ENCODE peak calls at places on chromosomes 16 and 17, in seven cellular contexts. J is adrenal gland, K is spleen, M is IMR-90, R is upper lobe of left lung, X is stomach, S is heart left ventricle. Q is an unnamed sample.

GRCh38 chr16:88722784-88723506 is 16.6 kb downstream of the CTU2 start:
- DNase-seq in K (no peak), M (no peak), S (no peak), X (no peak), J (no peak), R (peak), Q (no peak)

GRCh38 chr17:39757931-39758873 is 20.5 kb downstream of the GRB7 start:
- DNase-seq in S (no peak), M (no peak), X (no peak), R (no peak), J (no peak), K (no peak), Q (no peak)

GRCh38 chr16:56941856-56942331 is 10.0 kb downstream of the HERPUD1 start:
- DNase-seq in M (no peak), K (peak), J (no peak), S (no peak), X (no peak), R (no peak), Q (no peak)

GRCh38 chr17:50062323-50063243 is 6.7 kb downstream of the ITGA3 start:
- DNase-seq in M (peak), X (peak), K (peak), S (peak), J (peak), R (peak), Q (peak)

GRCh38 chr16:27918755-27919154 is 144.8 kb downstream of the GSG1L start:
- DNase-seq in J (no peak), X (no peak), R (no peak), K (no peak), M (peak), S (no peak), Q (no peak)

GRCh38 chr16:67613808-67614207 is 31.1 kb upstream of the CARMIL2 start:
- DNase-seq in S (no peak), J (no peak), R (no peak), M (no peak), X (no peak), K (no peak), Q (no peak)

GRCh38 chr16:1828645-1829410 is 1.8 kb downstream of the FAHD1 start:
- DNase-seq in J (no peak), X (no peak), S (no peak), R (no peak), M (no peak), K (no peak), Q (no peak)

GRCh38 chr16:1037934-1038257 is 34.7 kb upstream of the SSTR5 start:
- DNase-seq in S (no peak), R (no peak), J (no peak), M (no peak), X (no peak), K (no peak), Q (no peak)

DNA sequence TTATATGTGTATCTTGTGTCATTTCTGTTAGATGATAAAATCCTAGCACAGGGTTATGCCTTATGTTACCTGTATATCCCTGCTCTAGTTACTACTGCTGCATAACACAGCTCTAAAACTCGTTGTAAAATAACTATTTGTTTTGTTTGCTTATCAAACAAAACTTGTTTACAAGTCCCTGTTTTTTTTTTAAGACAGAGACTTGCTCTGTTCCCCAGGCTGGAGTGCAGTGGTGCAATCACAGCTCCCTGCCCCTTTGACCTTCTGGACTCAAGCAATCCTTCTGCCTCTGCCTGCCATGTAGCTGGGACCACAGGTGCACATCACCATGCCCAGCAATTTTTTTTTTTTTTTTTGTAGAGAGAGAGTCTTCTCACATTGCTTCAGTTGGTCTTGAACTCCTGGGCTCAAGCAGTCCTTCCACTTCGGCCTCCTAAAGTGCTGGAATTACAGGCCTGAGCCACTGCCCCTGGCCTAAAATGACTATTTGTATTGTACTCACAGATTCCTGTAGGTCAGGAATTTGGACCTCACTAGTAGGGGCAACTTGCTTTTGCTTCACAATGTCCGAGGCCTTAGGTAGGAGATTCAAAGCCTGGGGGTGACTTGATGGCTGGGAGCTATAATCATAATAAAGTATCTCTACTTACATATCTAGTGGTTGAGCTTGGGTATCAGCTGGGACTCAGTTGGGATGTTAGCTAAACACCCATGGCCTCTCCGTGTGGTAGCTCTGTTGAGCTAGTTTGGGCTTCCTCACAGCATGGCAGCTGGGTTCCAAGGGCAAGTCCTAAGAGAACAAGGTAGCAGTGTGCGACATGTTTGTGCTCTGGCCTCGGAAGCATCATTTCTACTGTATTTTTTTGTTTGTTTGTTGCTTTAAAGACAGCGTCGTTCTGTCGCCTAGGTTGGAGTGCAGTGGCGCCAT is 12.6 kb downstream of the DUSP14 start:
- DNase-seq in J (no peak), R (no peak), X (no peak), S (no peak), M (no peak), K (no peak), Q (no peak)
- H3K27ac ChIP-seq in J (no peak), R (no peak), X (no peak), S (no peak), M (no peak), K (no peak), Q (no peak)

DNA sequence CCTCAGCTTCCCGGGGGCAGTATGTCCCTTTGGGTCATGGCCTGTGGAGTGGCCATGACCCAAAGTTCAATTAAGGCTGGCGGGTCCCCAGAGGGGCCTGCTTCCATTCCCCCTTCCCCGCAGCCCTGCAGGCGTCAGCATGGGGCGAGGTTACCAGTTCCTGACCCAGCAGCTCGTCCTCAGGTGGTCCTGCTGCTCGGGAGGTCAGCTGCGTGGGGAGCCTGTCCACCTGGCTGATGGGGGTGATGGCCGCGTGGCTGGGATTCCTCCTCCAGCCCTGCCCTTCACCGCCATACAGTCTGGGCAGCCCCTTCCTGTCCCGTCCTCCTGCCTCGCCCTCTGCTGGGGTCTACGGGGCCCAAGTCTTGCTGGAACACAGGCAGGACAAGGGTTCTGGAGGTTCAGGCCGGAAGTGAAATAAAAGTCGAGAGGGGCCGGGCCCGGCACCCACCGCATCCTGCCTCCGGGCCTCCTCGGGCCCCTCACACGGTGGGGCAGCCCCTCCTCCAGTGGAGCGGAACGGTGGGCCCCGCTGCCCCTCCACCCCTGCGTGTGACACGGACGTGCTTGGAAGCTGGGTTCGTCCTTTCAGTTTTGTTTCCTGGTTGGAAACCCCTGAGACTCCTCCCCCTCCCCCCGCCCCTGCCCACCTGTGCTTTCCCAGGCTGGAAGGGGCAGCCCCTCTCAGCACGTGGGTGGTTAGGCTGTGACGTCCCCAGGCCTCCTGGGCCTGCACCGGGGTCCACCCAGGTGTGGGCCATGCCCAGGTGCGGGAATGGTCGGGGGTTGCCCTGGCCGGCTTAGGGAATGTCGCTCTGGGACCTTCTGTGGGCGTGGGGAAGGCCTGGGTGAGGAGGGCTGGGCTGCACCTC is 6.8 kb downstream of the UBALD2 start:
- DNase-seq in J (no peak), R (peak), M (no peak), X (peak), K (peak), S (no peak), Q (peak)
- H3K4me3 ChIP-seq in J (no peak), R (no peak), M (no peak), X (peak), K (peak), S (no peak), Q (no peak)

GRCh38 chr16:13919330-13919682 is 648 bp upstream of the ERCC4 start:
- DNase-seq in X (no peak), J (no peak), M (peak), S (no peak), R (no peak), K (no peak), Q (no peak)

GRCh38 chr16:13923703-13924298 is 3.8 kb downstream of the ERCC4 start:
- DNase-seq in R (no peak), M (peak), K (no peak), S (no peak), X (no peak), J (no peak), Q (no peak)

GRCh38 chr16:13921328-13921727 is 1.4 kb downstream of the ERCC4 start:
- DNase-seq in K (no peak), S (no peak), M (no peak), R (no peak), X (no peak), J (no peak), Q (no peak)

GRCh38 chr16:13920510-13920818 is 510 bp downstream of the ERCC4 start:
- DNase-seq in X (no peak), J (no peak), K (no peak), M (no peak), R (no peak), S (peak), Q (no peak)

DNA sequence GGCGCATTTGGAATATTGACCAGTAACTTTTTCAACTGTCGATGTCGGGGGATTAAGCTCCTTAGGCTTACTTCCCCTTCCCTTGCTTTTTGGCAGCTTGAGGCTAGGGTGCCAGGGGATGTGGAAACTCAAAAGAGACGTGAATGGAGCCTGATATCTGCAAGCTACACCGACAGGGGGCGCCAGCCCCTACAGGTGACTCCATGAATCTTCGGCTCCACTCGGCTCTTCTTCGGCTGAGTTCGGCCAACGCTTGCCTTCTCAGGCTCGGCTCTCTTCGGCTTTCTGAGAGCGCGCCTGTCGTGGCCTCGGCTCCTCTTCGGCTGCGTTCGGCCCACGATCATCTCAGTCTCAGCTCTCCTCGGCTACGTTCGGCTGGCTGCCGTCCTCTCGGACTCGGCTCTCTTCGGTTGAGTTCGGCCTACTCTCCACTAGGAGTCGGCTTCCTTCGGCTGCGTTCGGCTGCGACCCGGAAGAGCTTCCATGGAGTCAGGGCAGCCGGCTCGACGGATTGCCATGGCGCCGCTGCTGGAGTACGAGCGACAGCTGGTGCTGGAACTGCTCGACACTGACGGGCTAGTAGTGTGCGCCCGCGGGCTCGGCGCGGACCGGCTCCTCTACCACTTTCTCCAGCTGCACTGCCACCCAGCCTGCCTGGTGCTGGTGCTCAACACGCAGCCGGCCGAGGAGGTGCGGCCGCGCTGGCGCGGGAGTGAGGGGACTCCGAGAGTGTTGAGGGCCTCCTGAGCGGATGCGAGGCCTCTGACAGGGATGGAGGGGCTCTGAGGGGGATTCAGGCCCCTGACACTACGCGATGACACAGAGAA is at the start of gene ERCC4:
- DNase-seq in M (peak), J (peak), S (peak), X (peak), R (peak), K (peak), Q (peak)
- TF ChIP-seq POLR2A in M (peak), J (peak), S (no peak), X (no peak), R (no peak), K (peak), Q (peak)

DNA sequence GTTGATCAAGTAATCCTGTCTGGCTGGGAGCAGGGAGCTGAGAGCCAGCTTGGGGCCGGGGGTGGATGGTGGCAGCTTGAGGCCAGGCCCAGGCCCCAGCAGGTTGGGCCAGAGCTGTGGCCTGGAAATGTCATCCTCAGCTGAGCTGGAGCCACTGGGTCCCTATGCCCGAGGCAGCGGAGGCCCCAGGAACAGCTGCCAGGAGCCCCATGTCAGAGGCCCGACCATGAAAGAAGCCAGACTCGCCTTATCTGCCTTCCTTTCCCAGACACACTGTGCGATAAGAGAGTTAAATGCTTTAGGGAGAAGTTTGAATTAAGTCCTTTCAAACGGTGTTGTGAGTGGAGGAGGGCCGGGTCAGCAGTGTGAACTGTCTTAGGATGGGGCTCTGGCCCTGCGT is 3.5 kb downstream of the SMTNL2 start:
- DNase-seq in M (no peak), K (peak), J (no peak), X (no peak), R (no peak), S (peak), Q (no peak)
- H3K27ac ChIP-seq in M (no peak), K (no peak), J (no peak), X (peak), R (peak), S (peak), Q (no peak)